ENCODE peak calls at places on chromosomes 2 and 18, in four cellular contexts. H is bronchial epithelial cell, E is fibroblast of pulmonary artery, U is neural progenitor cell. L is an unnamed sample.

GRCh38 chr2:58289029-58289428 is 47.9 kb upstream of the FANCL start:
- DNase-seq in E (no peak), H (peak; percentile 93), U (no peak), L (no peak)

GRCh38 chr2:16861154-16861929 is 195.7 kb upstream of the CYRIA start:
- DNase-seq in U (no peak), E (peak; percentile 5), H (peak; percentile 98), L (no peak)

GRCh38 chr2:43210467-43211303 is 15.7 kb downstream of the ZFP36L2 start:
- DNase-seq in H (peak; percentile 12), E (peak; percentile 80), U (no peak), L (no peak)

GRCh38 chr2:69735696-69736095 is 6.2 kb upstream of the ANXA4 start:
- DNase-seq in E (no peak), H (no peak), U (no peak), L (no peak)

GRCh38 chr2:45890819-45891218 is 239.3 kb downstream of the PRKCE start:
- DNase-seq in H (no peak), E (no peak), U (no peak), L (no peak)

GRCh38 chr2:72576861-72577260 is 249.0 kb downstream of the EXOC6B start:
- DNase-seq in H (no peak), U (no peak), E (peak; percentile 44), L (no peak)

GRCh38 chr2:234955971-234956509 is 4.2 kb downstream of the SH3BP4 start:
- DNase-seq in H (no peak), U (no peak), E (no peak), L (no peak)

GRCh38 chr2:50564781-50565180 is 467.2 kb downstream of the NRXN1 start:
- DNase-seq in U (no peak), E (no peak), H (no peak), L (no peak)

GRCh38 chr2:73776381-73776780 is 3.5 kb downstream of the DUSP11 start:
- DNase-seq in E (peak; percentile 29), U (no peak), H (peak; percentile 87), L (no peak)

GRCh38 chr2:25981596-25982272 is 563 bp downstream of the KIF3C start:
- DNase-seq in E (no peak), U (peak; percentile 81), H (no peak), L (peak; percentile 57)

GRCh38 chr2:58045580-58046334 is 849 bp upstream of the VRK2 start:
- DNase-seq in E (no peak), U (no peak), H (no peak), L (no peak)

GRCh38 chr18:6487027-6487426 is 72.3 kb upstream of the L3MBTL4 start:
- DNase-seq in E (no peak), U (peak; percentile 14), H (no peak), L (no peak)

GRCh38 chr2:74871414-74871813 is 37.5 kb downstream of the HK2 start:
- DNase-seq in E (no peak), H (no peak), U (no peak), L (no peak)

GRCh38 chr2:110126086-110126773 is 10.6 kb upstream of the MALL start:
- DNase-seq in U (no peak), H (peak; percentile 88), E (peak; percentile 25), L (no peak)

GRCh38 chr2:180291060-180291459 is 284.0 kb upstream of the CWC22 start:
- DNase-seq in H (peak; percentile 96), E (peak; percentile 65), U (no peak), L (no peak)

GRCh38 chr18:64949885-64950284 is 800.9 kb upstream of the CDH7 start:
- DNase-seq in E (no peak), H (no peak), U (no peak), L (no peak)

GRCh38 chr18:12659904-12660605 is 2.1 kb upstream of the SPIRE1 start:
- DNase-seq in H (peak; percentile 57), E (peak; percentile 81), U (peak; percentile 58), L (peak; percentile 47)

GRCh38 chr2:148122788-148123187 is 101.9 kb downstream of the MBD5 start:
- DNase-seq in U (no peak), H (peak; percentile 92), E (no peak), L (no peak)

GRCh38 chr2:190444954-190445353 is 36.8 kb downstream of the MFSD6 start:
- DNase-seq in H (no peak), E (no peak), U (no peak), L (no peak)

DNA sequence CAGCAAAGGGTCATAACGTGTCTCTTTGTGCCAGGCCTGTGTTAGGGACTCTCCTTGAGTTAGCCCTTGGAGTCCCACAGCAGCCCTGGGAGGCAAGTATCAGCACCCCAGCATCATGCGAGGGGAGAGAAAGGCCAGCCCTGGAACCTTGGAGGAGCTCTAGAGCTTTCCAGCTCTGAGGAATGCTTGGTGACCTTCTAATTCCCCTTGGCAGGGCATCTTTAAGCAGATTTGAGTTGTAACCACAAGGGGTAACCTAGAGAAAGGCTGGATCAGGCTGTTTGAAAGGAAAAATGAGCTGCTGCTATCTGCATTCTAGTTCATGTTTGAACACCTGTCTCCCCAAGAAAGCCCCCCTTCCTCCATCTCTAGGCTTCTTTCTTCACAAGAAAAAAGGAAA is 23.8 kb upstream of the ODC1 start:
- DNase-seq in H (no peak), E (no peak), U (peak; percentile 32), L (no peak)
- TF ChIP-seq CTCF in H (no peak), E (no peak), U (no peak), L (no peak)

GRCh38 chr2:219229375-219230200 is at the start of the genes ANKZF1 and ATG9A:
- DNase-seq in U (peak; percentile 100), E (peak; percentile 99), H (peak; percentile 97), L (peak; percentile 97)
- TF ChIP-seq CTCF in U (no peak), E (no peak), H (no peak), L (no peak)

GRCh38 chr18:8507361-8507760 is 101.9 kb upstream of the RAB12 start:
- DNase-seq in E (peak; percentile 11), H (peak; percentile 5), U (peak; percentile 47), L (peak; percentile 16)
- TF ChIP-seq CTCF in E (peak; percentile 39), H (no peak), U (peak; percentile 63), L (peak; percentile 41)

DNA sequence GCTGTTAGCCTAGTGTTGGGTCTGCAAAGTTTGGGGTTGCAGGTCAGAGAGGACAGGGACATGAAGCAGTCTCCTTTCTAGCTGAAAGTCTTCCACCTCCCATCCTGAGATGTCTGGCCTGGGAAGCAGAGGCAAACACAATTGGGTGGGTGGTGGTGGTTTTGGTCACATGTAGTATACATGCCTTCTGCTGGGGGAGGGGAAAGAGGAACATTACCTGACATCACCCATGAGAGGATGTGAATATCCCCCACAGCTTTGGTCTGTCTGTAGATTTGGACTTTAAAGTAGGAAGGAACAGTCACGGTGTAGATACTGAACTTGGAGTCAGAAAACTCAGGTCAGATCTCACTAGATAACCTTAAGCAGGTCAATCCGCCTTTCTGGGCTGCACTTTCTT is 4.6 kb upstream of the DNAJC5G start:
- DNase-seq in E (no peak), H (no peak), U (no peak), L (no peak)
- TF ChIP-seq CTCF in E (no peak), H (no peak), U (no peak), L (no peak)